ENCODE peak calls at places on chromosomes 7 and 10, in six cellular contexts. T is transverse colon, R is AG09309, Z is sigmoid colon, M is epithelial cell of esophagus, C is fibroblast of the aortic adventitia. U is an unnamed sample.

GRCh38 chr7:18864967-18865366 is 252.5 kb downstream of the TWIST1 start:
- DNase-seq in M (no peak), T (no peak), R (no peak), C (no peak), Z (no peak), U (no peak)

GRCh38 chr10:3702056-3702546 is 82.9 kb downstream of the KLF6 start:
- DNase-seq in T (no peak), M (no peak), C (no peak), Z (no peak), R (no peak), U (no peak)

GRCh38 chr7:108598858-108599257 is 29.2 kb downstream of the DNAJB9 start:
- DNase-seq in Z (no peak), R (no peak), C (no peak), T (no peak), M (no peak), U (no peak)

GRCh38 chr7:3589756-3590155 is 288.7 kb downstream of the SDK1 start:
- DNase-seq in Z (no peak), C (no peak), M (peak), T (no peak), R (no peak), U (no peak)

GRCh38 chr7:25358831-25359350 is 130.6 kb upstream of the NPVF start:
- DNase-seq in R (no peak), T (no peak), Z (no peak), M (no peak), C (no peak), U (no peak)

GRCh38 chr7:107173191-107173590 is 4.4 kb downstream of the HBP1 start:
- DNase-seq in T (no peak), Z (no peak), C (no peak), M (no peak), R (no peak), U (no peak)

GRCh38 chr10:61937631-61938284 is 36.3 kb downstream of the ARID5B start:
- DNase-seq in C (peak), R (peak), T (no peak), Z (no peak), M (peak), U (peak)

GRCh38 chr7:117010375-117011133 is 57.3 kb downstream of the ST7 start:
- DNase-seq in R (no peak), T (no peak), Z (no peak), C (peak), M (peak), U (no peak)

GRCh38 chr10:95246582-95247051 is 44.2 kb downstream of the PDLIM1 start:
- DNase-seq in C (peak), T (peak), M (peak), Z (peak), R (peak), U (peak)

GRCh38 chr7:120554960-120555571 is 282.1 kb downstream of the KCND2 start:
- DNase-seq in T (no peak), C (peak), M (peak), Z (no peak), R (no peak), U (peak)

GRCh38 chr10:58531084-58531695 is 18.5 kb downstream of the BICC1 start:
- DNase-seq in M (peak), Z (peak), C (peak), T (peak), R (peak), U (no peak)

GRCh38 chr10:47311193-47311899 is 10.9 kb upstream of the GDF2 start:
- DNase-seq in R (no peak), Z (no peak), C (peak), T (peak), M (no peak), U (no peak)

GRCh38 chr7:28376634-28377033 is 35.7 kb upstream of the CREB5 start:
- DNase-seq in M (no peak), T (no peak), Z (no peak), C (no peak), R (no peak), U (no peak)

GRCh38 chr7:26965724-26966123 is 101.3 kb upstream of the SKAP2 start:
- DNase-seq in R (no peak), T (no peak), C (no peak), M (no peak), Z (no peak), U (no peak)

GRCh38 chr7:129471402-129471827 is 30.9 kb upstream of the SMKR1 start:
- DNase-seq in M (peak), R (no peak), C (no peak), Z (no peak), T (no peak), U (no peak)

GRCh38 chr7:152649220-152649619 is 26.7 kb downstream of the XRCC2 start:
- DNase-seq in C (no peak), T (no peak), M (no peak), R (no peak), Z (no peak), U (no peak)

GRCh38 chr7:151391358-151391730 is 18.5 kb downstream of the WDR86 start:
- DNase-seq in R (no peak), M (no peak), Z (no peak), T (no peak), C (no peak), U (no peak)

GRCh38 chr10:86520871-86521619 is 547 bp downstream of the WAPL start:
- DNase-seq in T (peak), C (peak), R (no peak), M (peak), Z (peak), U (peak)

GRCh38 chr7:145036592-145037386 is 200.9 kb upstream of the TPK1 start:
- DNase-seq in T (no peak), R (no peak), C (peak), Z (no peak), M (peak), U (peak)

GRCh38 chr7:94584113-94584512 is 71.8 kb downstream of the SGCE start:
- DNase-seq in T (no peak), C (peak), M (no peak), R (no peak), Z (no peak), U (no peak)

GRCh38 chr10:6737080-6737641 is 157.1 kb upstream of the PRKCQ start:
- DNase-seq in M (peak), C (peak), Z (no peak), R (no peak), T (no peak), U (no peak)

GRCh38 chr7:2028733-2029132 is 204.0 kb downstream of the MAD1L1 start:
- DNase-seq in Z (no peak), C (no peak), T (no peak), R (no peak), M (no peak), U (no peak)

GRCh38 chr10:123942114-123942513 is 50.5 kb upstream of the CPXM2 start:
- DNase-seq in R (no peak), M (no peak), T (no peak), C (no peak), Z (no peak), U (no peak)

GRCh38 chr7:95491634-95492314 is 6.0 kb downstream of the ASB4 start:
- DNase-seq in R (no peak), M (peak), Z (no peak), C (no peak), T (peak), U (no peak)

GRCh38 chr7:138882249-138882648 is 84.3 kb upstream of the ATP6V0A4 start:
- DNase-seq in T (no peak), C (no peak), M (no peak), Z (no peak), R (no peak), U (no peak)

GRCh38 chr10:4033341-4033896 is 248.4 kb upstream of the KLF6 start:
- DNase-seq in R (no peak), Z (no peak), C (no peak), M (no peak), T (no peak), U (peak)

GRCh38 chr7:98655611-98656010 is 38.5 kb downstream of the NPTX2 start:
- DNase-seq in Z (no peak), M (no peak), C (no peak), R (no peak), T (no peak), U (no peak)

GRCh38 chr10:18261063-18261462 is 120.8 kb downstream of the CACNB2 start:
- DNase-seq in T (no peak), M (no peak), R (no peak), C (no peak), Z (no peak), U (no peak)

GRCh38 chr7:142528608-142529408 is 220.5 kb upstream of the PRSS1 start:
- DNase-seq in C (no peak), R (no peak), M (no peak), Z (no peak), T (no peak), U (no peak)

GRCh38 chr7:114502454-114503254 is 88.0 kb downstream of the FOXP2 start:
- DNase-seq in Z (no peak), R (no peak), T (no peak), C (peak), M (peak), U (no peak)

GRCh38 chr10:73597346-73597745 is 6.2 kb upstream of the USP54 start:
- DNase-seq in C (no peak), T (no peak), M (peak), R (no peak), Z (no peak), U (no peak)

GRCh38 chr10:1074748-1075358 is 18.7 kb downstream of the WDR37 start:
- DNase-seq in T (no peak), C (no peak), M (peak), R (no peak), Z (no peak), U (no peak)

GRCh38 chr10:43229208-43230061 is 37.4 kb downstream of the RASGEF1A start:
- DNase-seq in M (peak), Z (peak), R (no peak), T (peak), C (no peak), U (no peak)

GRCh38 chr10:106311590-106311989 is 852.9 kb downstream of the SORCS1 start:
- DNase-seq in M (no peak), C (no peak), T (no peak), Z (no peak), R (no peak), U (no peak)

DNA sequence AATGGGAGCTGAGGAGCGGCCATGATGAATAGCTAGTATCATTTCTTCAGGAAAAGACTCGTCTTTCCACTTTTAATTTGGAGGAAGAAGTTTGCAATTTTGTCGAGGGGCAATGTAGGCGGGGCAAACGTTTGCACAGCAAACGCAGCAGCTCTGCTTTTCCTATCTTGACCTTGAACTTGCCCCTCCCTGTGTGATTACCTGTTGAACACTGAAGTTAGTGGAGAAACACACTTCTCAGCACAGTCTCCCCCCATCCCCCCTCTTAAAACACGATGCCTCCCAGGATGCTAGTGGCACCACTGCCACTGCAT is 178 bp upstream of the EPDR1 start:
- DNase-seq in T (no peak), R (no peak), C (no peak), M (no peak), Z (no peak), U (no peak)
- TF ChIP-seq CTCF in T (peak), R (peak), C (peak), M (no peak), Z (peak), U (no peak)

GRCh38 chr7:78019457-78020130 is 221.0 kb downstream of the PHTF2 start:
- DNase-seq in R (peak), C (peak), T (peak), Z (peak), M (peak), U (peak)
- TF ChIP-seq CTCF in R (peak), C (no peak), T (no peak), Z (no peak), M (peak), U (no peak)

DNA sequence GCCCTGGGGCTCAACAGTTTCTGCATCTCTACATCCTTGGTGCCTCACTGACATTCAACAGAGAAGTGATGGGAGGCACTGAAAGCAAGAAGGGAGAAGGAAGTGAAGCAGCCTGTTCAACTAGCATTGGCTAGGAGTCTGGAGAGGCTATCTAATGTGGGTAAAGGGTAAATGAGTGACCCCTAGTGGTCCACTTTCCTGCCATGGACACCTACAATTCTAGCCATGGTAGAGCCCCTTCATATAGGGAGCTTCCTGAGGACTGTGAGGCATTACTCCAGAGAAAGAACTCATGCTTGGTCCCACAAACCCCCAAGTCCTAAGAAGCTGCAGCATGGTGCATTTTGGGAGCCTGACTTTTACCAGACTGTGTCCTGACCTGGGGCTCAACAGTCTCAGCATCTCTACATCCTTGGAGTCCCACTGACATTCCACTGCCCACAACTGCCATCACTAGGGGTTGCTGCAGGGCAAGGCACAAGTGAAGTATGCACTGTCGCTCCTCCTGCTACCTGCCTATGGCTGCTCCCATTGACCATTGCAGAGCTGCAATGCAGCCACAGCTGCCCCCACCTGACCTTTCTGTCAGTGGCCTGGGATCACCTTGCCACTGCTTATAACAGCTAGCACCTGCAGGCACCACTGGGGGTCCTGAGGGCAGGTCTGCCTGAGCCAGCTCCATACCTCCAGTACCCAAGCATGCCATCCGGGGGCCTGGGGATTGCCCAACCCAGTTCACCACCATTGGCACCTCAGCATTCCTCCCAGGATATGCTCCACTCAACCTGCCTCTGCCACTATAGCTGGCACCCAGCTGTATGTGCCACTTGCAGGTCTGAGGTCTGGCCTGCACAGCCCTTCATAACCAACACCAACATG is 44.1 kb upstream of the CDK6 start:
- DNase-seq in T (no peak), Z (no peak), C (peak), R (no peak), M (peak), U (peak)
- TF ChIP-seq CTCF in T (peak), Z (no peak), C (peak), R (no peak), M (no peak), U (peak)

DNA sequence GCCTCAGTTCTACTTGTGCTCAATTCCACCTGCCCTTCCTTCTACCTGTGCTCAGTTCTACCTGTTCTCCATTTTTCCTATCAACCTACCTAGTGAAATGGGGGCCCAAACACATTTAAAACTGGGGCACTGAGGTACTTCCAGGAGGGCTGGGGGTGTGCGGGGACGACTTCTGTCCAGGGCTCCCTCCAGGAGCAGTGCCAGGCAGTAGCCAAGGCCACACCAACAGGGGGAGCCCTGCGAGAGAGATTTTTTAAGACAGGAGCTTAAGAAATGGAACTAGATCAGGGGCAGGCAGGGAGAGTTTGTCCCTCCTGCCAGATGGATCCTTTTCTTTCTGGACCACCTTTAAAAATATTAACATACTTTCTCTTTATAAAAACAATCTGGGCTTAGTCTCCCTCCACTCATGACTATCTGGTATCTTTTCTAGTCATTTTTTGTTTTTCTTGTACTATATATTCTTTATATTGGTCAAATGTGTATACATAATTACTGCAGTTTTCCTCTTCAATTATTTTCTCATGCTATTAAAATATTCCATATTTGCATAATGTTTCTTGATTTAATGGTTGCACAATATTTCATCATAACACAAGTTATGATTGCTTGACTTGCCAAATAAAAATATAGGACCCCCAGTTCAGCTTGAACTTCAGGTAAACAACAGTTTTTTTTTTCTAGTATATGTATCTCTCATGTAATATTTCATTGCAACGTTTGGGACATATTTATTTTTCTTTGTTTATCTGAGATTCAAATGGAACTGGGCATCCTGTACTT is 47.3 kb upstream of the INSYN2A start:
- DNase-seq in T (peak), M (peak), R (no peak), C (peak), Z (no peak), U (no peak)
- TF ChIP-seq CTCF in T (peak), M (peak), R (peak), C (peak), Z (peak), U (no peak)

DNA sequence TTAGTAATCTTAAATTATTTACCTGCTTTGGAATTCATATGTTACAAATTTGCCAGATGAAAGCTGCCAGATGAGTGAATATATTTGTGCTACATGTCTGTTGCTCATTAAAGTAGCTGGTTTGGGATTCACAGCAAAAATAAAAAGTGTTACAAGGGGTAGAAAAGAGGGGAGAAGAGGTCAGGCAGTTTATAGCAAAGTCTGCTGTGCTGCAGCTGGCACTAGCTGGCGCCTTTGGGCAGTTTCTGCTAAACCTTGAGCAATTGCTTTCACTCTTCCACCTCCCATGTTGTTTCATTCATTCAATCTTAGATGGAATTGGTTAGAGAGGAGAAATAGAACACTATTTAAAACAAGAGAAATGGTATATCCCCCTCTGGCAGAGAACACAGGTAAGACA is 404.1 kb upstream of the LRGUK start:
- DNase-seq in R (no peak), M (no peak), T (no peak), C (no peak), Z (no peak), U (no peak)
- TF ChIP-seq CTCF in R (no peak), M (no peak), T (no peak), C (no peak), Z (no peak), U (no peak)

DNA sequence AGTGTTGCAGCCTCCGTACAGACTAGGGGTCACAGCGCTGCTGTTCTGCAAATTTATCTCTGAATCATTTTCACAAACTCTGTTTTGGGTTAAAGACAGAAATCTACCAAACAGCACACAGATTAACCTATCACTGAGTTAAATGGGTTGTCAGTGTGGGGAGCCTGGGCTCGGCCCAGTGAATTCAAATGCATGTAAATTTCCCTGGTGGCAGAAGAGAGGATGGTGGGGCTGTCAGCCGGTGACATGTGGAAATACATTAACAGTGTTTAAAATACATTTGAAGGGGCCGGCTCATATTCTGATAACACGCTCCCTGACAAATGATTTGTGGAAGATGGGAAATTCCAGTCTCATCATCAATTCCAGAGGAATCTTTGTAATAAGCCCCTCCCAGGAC is 309.6 kb upstream of the MKI67 start:
- DNase-seq in Z (no peak), T (no peak), M (no peak), R (no peak), C (no peak), U (no peak)
- TF ChIP-seq CTCF in Z (no peak), T (no peak), M (no peak), R (no peak), C (no peak), U (no peak)

DNA sequence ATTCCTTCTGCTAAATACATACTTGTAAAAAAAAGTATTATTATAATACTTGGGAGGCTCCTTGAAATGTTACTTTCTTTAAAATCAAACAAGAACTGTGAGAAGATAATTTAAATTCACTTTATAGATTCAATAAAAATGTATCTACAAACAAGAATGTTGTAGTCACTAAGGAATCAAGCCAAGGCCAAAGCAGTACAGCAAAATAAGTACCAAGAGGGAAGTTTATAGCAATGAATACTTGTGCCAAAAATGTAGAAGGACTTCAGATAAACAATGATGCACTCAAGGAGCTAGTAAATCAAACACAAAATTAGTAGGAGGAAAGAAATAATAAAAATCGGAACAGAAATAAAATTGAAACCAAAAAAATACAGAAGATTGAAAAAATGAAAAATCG is 285.8 kb upstream of the TMEM229A start:
- DNase-seq in C (no peak), R (no peak), Z (no peak), T (no peak), M (no peak), U (no peak)
- TF ChIP-seq CTCF in C (no peak), R (no peak), Z (no peak), T (no peak), M (no peak), U (no peak)

GRCh38 chr10:80046629-80047441 is 31.6 kb upstream of the TMEM254 start:
- DNase-seq in T (peak), C (peak), R (peak), M (peak), Z (peak), U (peak)
- TF ChIP-seq CTCF in T (peak), C (peak), R (peak), M (peak), Z (peak), U (peak)

GRCh38 chr10:75400163-75400768 is 1.3 kb downstream of the ZNF503 start:
- DNase-seq in M (no peak), T (no peak), Z (peak), R (no peak), C (peak), U (peak)
- TF ChIP-seq CTCF in M (no peak), T (no peak), Z (no peak), R (no peak), C (no peak), U (no peak)

GRCh38 chr7:23100697-23101096 is 4.9 kb upstream of the KLHL7 start:
- DNase-seq in T (no peak), Z (no peak), M (no peak), R (no peak), C (no peak), U (no peak)
- TF ChIP-seq CTCF in T (no peak), Z (no peak), M (peak), R (no peak), C (no peak), U (no peak)

U was measured in GM13976.